ENCODE peak calls at places on chromosomes 4 and X, in four cellular contexts. One of them, this sample, is unnamed.

GRCh38 chrX:113828470-113828869 is 755.4 kb upstream of the HTR2C start:
- DNase-seq in ovary: no peak
- DNase-seq in right lobe of liver: no peak
- DNase-seq in heart left ventricle: no peak
- DNase-seq in this sample: no peak

GRCh38 chrX:629230-630006 is 1.2 kb upstream of the SHOX start:
- DNase-seq in heart left ventricle: no peak
- DNase-seq in ovary: no peak
- DNase-seq in right lobe of liver: no peak
- DNase-seq in this sample: no peak

GRCh38 chr4:85825937-85826678 is 351.2 kb downstream of the ARHGAP24 start:
- DNase-seq in right lobe of liver: peak; percentile 53
- DNase-seq in heart left ventricle: no peak
- DNase-seq in ovary: no peak
- DNase-seq in this sample: no peak

GRCh38 chr4:53545942-53546581 is 45.2 kb downstream of the LNX1 start:
- DNase-seq in right lobe of liver: no peak
- DNase-seq in ovary: no peak
- DNase-seq in heart left ventricle: no peak
- DNase-seq in this sample: no peak

GRCh38 chr4:13611283-13611842 is 16.2 kb downstream of the BOD1L1 start:
- DNase-seq in heart left ventricle: no peak
- DNase-seq in right lobe of liver: no peak
- DNase-seq in ovary: no peak
- DNase-seq in this sample: no peak

GRCh38 chrX:70446380-70447350 is 2.0 kb downstream of the DLG3 start:
- DNase-seq in heart left ventricle: no peak
- DNase-seq in ovary: no peak
- DNase-seq in right lobe of liver: no peak
- DNase-seq in this sample: no peak

GRCh38 chr4:52659016-52659721 is at the start of gene USP46:
- DNase-seq in right lobe of liver: peak; percentile 85
- DNase-seq in heart left ventricle: peak; percentile 84
- DNase-seq in ovary: peak; percentile 78
- DNase-seq in this sample: peak; percentile 59

GRCh38 chrX:118528089-118528753 is 32.6 kb downstream of the DOCK11 start:
- DNase-seq in ovary: no peak
- DNase-seq in heart left ventricle: no peak
- DNase-seq in right lobe of liver: no peak
- DNase-seq in this sample: no peak

GRCh38 chr4:90061881-90062280 is 65.3 kb upstream of the CCSER1 start:
- DNase-seq in ovary: no peak
- DNase-seq in heart left ventricle: no peak
- DNase-seq in right lobe of liver: no peak
- DNase-seq in this sample: no peak

GRCh38 chr4:6235901-6236625 is 33.6 kb upstream of the WFS1 start:
- DNase-seq in ovary: no peak
- DNase-seq in heart left ventricle: no peak
- DNase-seq in right lobe of liver: peak; percentile 8
- DNase-seq in this sample: no peak

GRCh38 chr4:152328595-152328994 is 207.3 kb downstream of the FBXW7 start:
- DNase-seq in right lobe of liver: no peak
- DNase-seq in ovary: no peak
- DNase-seq in heart left ventricle: no peak
- DNase-seq in this sample: no peak

GRCh38 chr4:99856166-99856565 is 38.1 kb downstream of the LAMTOR3 start:
- DNase-seq in heart left ventricle: no peak
- DNase-seq in right lobe of liver: no peak
- DNase-seq in ovary: no peak
- DNase-seq in this sample: no peak

GRCh38 chrX:84729809-84730208 is 227.6 kb upstream of the HDX start:
- DNase-seq in heart left ventricle: no peak
- DNase-seq in ovary: no peak
- DNase-seq in right lobe of liver: no peak
- DNase-seq in this sample: no peak

GRCh38 chr4:16967722-16968121 is 69.3 kb upstream of the LDB2 start:
- DNase-seq in heart left ventricle: no peak
- DNase-seq in right lobe of liver: no peak
- DNase-seq in ovary: peak; percentile 31
- DNase-seq in this sample: peak; percentile 51

GRCh38 chr4:122150896-122151295 is 1.2 kb upstream of the BLTP1 start:
- DNase-seq in right lobe of liver: no peak
- DNase-seq in ovary: no peak
- DNase-seq in heart left ventricle: no peak
- DNase-seq in this sample: no peak

GRCh38 chr4:88728146-88728545 is 30.5 kb upstream of the NAP1L5 start:
- DNase-seq in ovary: no peak
- DNase-seq in right lobe of liver: no peak
- DNase-seq in heart left ventricle: peak; percentile 45
- DNase-seq in this sample: no peak

GRCh38 chrX:73577368-73577767 is 14.4 kb downstream of the CHIC1 start:
- DNase-seq in ovary: peak; percentile 13
- DNase-seq in right lobe of liver: no peak
- DNase-seq in heart left ventricle: peak; percentile 24
- DNase-seq in this sample: no peak

GRCh38 chrX:48278958-48279357 is 23.8 kb downstream of the SSX1 start:
- DNase-seq in right lobe of liver: no peak
- DNase-seq in heart left ventricle: peak; percentile 27
- DNase-seq in ovary: no peak
- DNase-seq in this sample: peak; percentile 36

GRCh38 chr4:94561249-94562024 is 109.7 kb downstream of the PDLIM5 start:
- DNase-seq in heart left ventricle: no peak
- DNase-seq in right lobe of liver: no peak
- DNase-seq in ovary: no peak
- DNase-seq in this sample: no peak

GRCh38 chr4:146192060-146192459 is 16.5 kb downstream of the LSM6 start:
- DNase-seq in heart left ventricle: peak; percentile 52
- DNase-seq in ovary: no peak
- DNase-seq in right lobe of liver: no peak
- DNase-seq in this sample: no peak

GRCh38 chr4:141391293-141391692 is 170.6 kb downstream of the ZNF330 start:
- DNase-seq in right lobe of liver: no peak
- DNase-seq in ovary: no peak
- DNase-seq in heart left ventricle: no peak
- DNase-seq in this sample: no peak

GRCh38 chr4:110669663-110670062 is 46.8 kb upstream of the PITX2 start:
- DNase-seq in ovary: no peak
- DNase-seq in right lobe of liver: no peak
- DNase-seq in heart left ventricle: no peak
- DNase-seq in this sample: no peak

GRCh38 chrX:72029473-72030411 is 102.0 kb downstream of the RTL5 start:
- DNase-seq in heart left ventricle: no peak
- DNase-seq in ovary: no peak
- DNase-seq in right lobe of liver: peak; percentile 78
- DNase-seq in this sample: no peak

GRCh38 chrX:17596051-17596450 is 141.2 kb upstream of the SCML1 start:
- DNase-seq in ovary: no peak
- DNase-seq in right lobe of liver: no peak
- DNase-seq in heart left ventricle: no peak
- DNase-seq in this sample: no peak

GRCh38 chrX:149570668-149571067 is 16.6 kb downstream of the MAGEA9B start:
- DNase-seq in ovary: no peak
- DNase-seq in right lobe of liver: no peak
- DNase-seq in heart left ventricle: no peak
- DNase-seq in this sample: no peak

GRCh38 chr4:85756938-85757337 is 282.0 kb downstream of the ARHGAP24 start:
- DNase-seq in heart left ventricle: no peak
- DNase-seq in right lobe of liver: no peak
- DNase-seq in ovary: no peak
- DNase-seq in this sample: no peak

GRCh38 chrX:102835504-102836146 is 101.4 kb upstream of the RAB40AL start:
- DNase-seq in heart left ventricle: no peak
- DNase-seq in ovary: no peak
- DNase-seq in right lobe of liver: no peak
- DNase-seq in this sample: peak; percentile 5

GRCh38 chr4:74258949-74259348 is 49.3 kb upstream of the EPGN start:
- DNase-seq in heart left ventricle: peak; percentile 33
- DNase-seq in right lobe of liver: no peak
- DNase-seq in ovary: no peak
- DNase-seq in this sample: no peak

GRCh38 chr4:112515278-112516075 is 503 bp downstream of the NEUROG2 start:
- DNase-seq in right lobe of liver: no peak
- DNase-seq in heart left ventricle: no peak
- DNase-seq in ovary: no peak
- DNase-seq in this sample: no peak

GRCh38 chrX:140572724-140573123 is 67.9 kb upstream of the SOX3 start:
- DNase-seq in ovary: no peak
- DNase-seq in heart left ventricle: no peak
- DNase-seq in right lobe of liver: no peak
- DNase-seq in this sample: peak; percentile 10

GRCh38 chr4:108144451-108144850 is 24.3 kb downstream of the LEF1 start:
- DNase-seq in ovary: no peak
- DNase-seq in heart left ventricle: no peak
- DNase-seq in right lobe of liver: no peak
- DNase-seq in this sample: no peak

GRCh38 chrX:37420756-37421155 is 71.6 kb downstream of the PRRG1 start:
- DNase-seq in right lobe of liver: no peak
- DNase-seq in heart left ventricle: no peak
- DNase-seq in ovary: no peak
- DNase-seq in this sample: no peak

GRCh38 chrX:15854080-15854655 is 445 bp downstream of the AP1S2 start:
- DNase-seq in heart left ventricle: peak; percentile 68
- DNase-seq in right lobe of liver: peak; percentile 73
- DNase-seq in ovary: peak; percentile 53
- DNase-seq in this sample: peak; percentile 14

GRCh38 chrX:139213241-139213709 is 317.3 kb upstream of the F9 start:
- DNase-seq in heart left ventricle: no peak
- DNase-seq in right lobe of liver: no peak
- DNase-seq in ovary: no peak
- DNase-seq in this sample: no peak

GRCh38 chrX:139206914-139207313 is 323.6 kb upstream of the F9 start:
- DNase-seq in heart left ventricle: no peak
- DNase-seq in right lobe of liver: no peak
- DNase-seq in ovary: no peak
- DNase-seq in this sample: no peak

GRCh38 chrX:139207655-139208054 is 322.9 kb upstream of the F9 start:
- DNase-seq in heart left ventricle: no peak
- DNase-seq in right lobe of liver: no peak
- DNase-seq in ovary: no peak
- DNase-seq in this sample: no peak

GRCh38 chrX:139209342-139209741 is 321.2 kb upstream of the F9 start:
- DNase-seq in right lobe of liver: no peak
- DNase-seq in ovary: no peak
- DNase-seq in heart left ventricle: no peak
- DNase-seq in this sample: no peak

GRCh38 chrX:139211568-139212182 is 318.9 kb upstream of the F9 start:
- DNase-seq in right lobe of liver: no peak
- DNase-seq in ovary: no peak
- DNase-seq in heart left ventricle: no peak
- DNase-seq in this sample: no peak
- TF ChIP-seq POLR2A in right lobe of liver: no peak
- TF ChIP-seq POLR2A in ovary: no peak
- TF ChIP-seq POLR2A in heart left ventricle: no peak
- TF ChIP-seq POLR2A in this sample: no peak

GRCh38 chr4:3371581-3372001 is 70.2 kb upstream of the HGFAC start:
- DNase-seq in heart left ventricle: no peak
- DNase-seq in right lobe of liver: no peak
- DNase-seq in ovary: peak; percentile 47
- DNase-seq in this sample: no peak
- H3K4me3 ChIP-seq in heart left ventricle: peak overlapping the region; percentile 8
- H3K4me3 ChIP-seq in right lobe of liver: no peak overlapping the region
- H3K4me3 ChIP-seq in ovary: no peak overlapping the region
- H3K4me3 ChIP-seq in this sample: no peak overlapping the region

DNA sequence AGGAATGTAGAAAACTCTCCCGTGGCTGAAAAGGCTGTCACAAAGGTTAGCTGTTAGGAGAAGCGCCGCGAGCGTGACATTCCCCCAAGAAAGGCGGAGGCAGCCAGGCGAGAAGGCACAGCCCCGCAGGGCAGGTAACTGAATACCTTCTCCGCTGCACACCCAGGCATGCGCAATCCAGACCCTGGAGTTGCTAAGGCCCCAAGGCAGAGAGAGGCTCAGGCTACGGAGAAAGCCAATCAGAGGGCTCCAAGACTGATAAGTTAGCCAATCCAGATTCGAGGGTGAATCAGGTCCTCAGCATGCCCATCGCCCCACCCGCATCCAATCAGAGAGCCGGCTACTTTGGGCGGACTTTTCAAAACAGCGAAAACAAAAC is 485 bp upstream of the CCNG2 start:
- DNase-seq in ovary: peak; percentile 97
- DNase-seq in heart left ventricle: peak; percentile 95
- DNase-seq in right lobe of liver: peak; percentile 95
- DNase-seq in this sample: peak; percentile 93
- TF ChIP-seq POLR2A in ovary: no peak
- TF ChIP-seq POLR2A in heart left ventricle: no peak
- TF ChIP-seq POLR2A in right lobe of liver: peak; percentile 28
- TF ChIP-seq POLR2A in this sample: peak; percentile 72

GRCh38 chrX:40102393-40103381 is 4.9 kb upstream of the BCOR start:
- DNase-seq in heart left ventricle: no peak
- DNase-seq in ovary: no peak
- DNase-seq in right lobe of liver: no peak
- DNase-seq in this sample: no peak
- H3K4me3 ChIP-seq in heart left ventricle: no peak overlapping the region
- H3K4me3 ChIP-seq in ovary: no peak overlapping the region
- H3K4me3 ChIP-seq in right lobe of liver: no peak overlapping the region
- H3K4me3 ChIP-seq in this sample: no peak overlapping the region

GRCh38 chr4:83536649-83537352 is 893 bp downstream of the GPAT3 start:
- DNase-seq in heart left ventricle: no peak
- DNase-seq in ovary: peak; percentile 25
- DNase-seq in right lobe of liver: no peak
- DNase-seq in this sample: no peak

GRCh38 chr4:83535520-83535944 is 376 bp upstream of the GPAT3 start:
- DNase-seq in right lobe of liver: peak; percentile 74
- DNase-seq in ovary: no peak
- DNase-seq in heart left ventricle: peak; percentile 52
- DNase-seq in this sample: peak; percentile 20

DNA sequence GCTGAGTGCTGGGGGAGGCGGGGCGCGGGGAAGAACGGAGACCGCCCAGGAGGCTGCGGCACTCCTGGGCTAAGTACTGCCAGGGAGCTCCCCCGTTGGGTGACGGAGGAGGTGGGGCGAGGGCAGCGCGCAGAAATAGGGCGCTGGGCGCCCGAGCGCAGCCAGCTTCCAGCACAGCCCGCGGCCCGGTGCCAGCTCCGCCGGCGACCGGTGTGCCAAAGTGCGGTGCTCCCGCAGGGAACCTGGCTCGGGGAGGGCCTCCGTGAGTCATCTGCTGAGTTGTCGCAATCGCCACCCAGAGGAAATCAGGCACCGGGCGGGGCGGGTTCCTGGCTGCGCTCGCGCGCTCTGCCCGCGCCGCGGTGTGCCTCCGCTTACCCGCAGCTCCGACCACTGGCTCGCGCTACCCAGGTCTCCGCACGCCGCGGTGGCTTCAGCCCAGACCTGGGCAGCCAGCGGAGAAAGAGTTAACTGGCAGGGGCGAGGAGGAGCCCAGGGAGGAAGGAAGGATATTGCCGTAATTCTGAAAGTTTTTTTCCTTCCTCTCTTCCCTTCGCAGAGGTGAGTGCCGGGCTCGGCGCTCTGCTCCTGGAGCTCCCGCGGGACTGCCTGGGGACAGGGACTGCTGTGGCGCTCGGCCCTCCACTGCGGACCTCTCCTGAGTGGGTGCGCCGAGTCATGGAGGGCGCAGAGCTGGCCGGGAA is at the start of gene GPAT3:
- DNase-seq in heart left ventricle: peak; percentile 91
- DNase-seq in right lobe of liver: peak; percentile 95
- DNase-seq in ovary: peak; percentile 88
- DNase-seq in this sample: peak; percentile 62
- TF ChIP-seq POLR2A in heart left ventricle: no peak
- TF ChIP-seq POLR2A in right lobe of liver: peak; percentile 86
- TF ChIP-seq POLR2A in ovary: peak; percentile 54
- TF ChIP-seq POLR2A in this sample: no peak

GRCh38 chrX:33434256-33435092 is 223.1 kb upstream of the DMD start:
- DNase-seq in heart left ventricle: no peak
- DNase-seq in ovary: peak; percentile 59
- DNase-seq in right lobe of liver: no peak
- DNase-seq in this sample: peak; percentile 66
- H3K4me3 ChIP-seq in heart left ventricle: no peak overlapping the region
- H3K4me3 ChIP-seq in ovary: no peak overlapping the region
- H3K4me3 ChIP-seq in right lobe of liver: no peak overlapping the region
- H3K4me3 ChIP-seq in this sample: no peak overlapping the region